ENCODE peak calls at places on chromosomes 2 and 18, in ten cellular contexts. X is fibroblast of lung, A is left ventricle myocardium inferior, C is HCT116, K is kidney, L is PC-9, I is A673, H is mucosa of descending colon, Z is hepatocyte, J is right lobe of liver. D is an unnamed sample. For H3K4me1, the result is how much of the 10 kb centered on the place peaks cover.

GRCh38 chr2:230068658-230069080 is at the start of gene SLC16A14:
- DNase-seq in X (peak), Z (peak), L (peak), I (peak), K (no peak), J (peak), C (peak), H (no peak), A (no peak), D (peak)

GRCh38 chr2:191481305-191482075 is 196.4 kb upstream of the NABP1 start:
- DNase-seq in Z (no peak), L (no peak), H (no peak), C (no peak), X (peak), K (no peak), I (peak), A (no peak), J (no peak), D (no peak)

GRCh38 chr2:135785032-135785431 is 43.4 kb downstream of the UBXN4 start:
- DNase-seq in J (no peak), L (no peak), K (no peak), Z (no peak), X (no peak), A (no peak), H (no peak), I (no peak), C (no peak), D (no peak)

GRCh38 chr18:62741118-62741566 is 25.8 kb downstream of the PHLPP1 start:
- DNase-seq in Z (peak), H (no peak), A (no peak), K (no peak), X (no peak), L (peak), C (peak), I (peak), J (no peak), D (peak)

GRCh38 chr2:2876350-2877042 is 501.1 kb downstream of the EIPR1 start:
- DNase-seq in X (no peak), I (no peak), A (no peak), L (no peak), J (no peak), H (no peak), K (no peak), C (no peak), Z (no peak), D (no peak)

GRCh38 chr18:24926649-24927048 is 425.3 kb downstream of the ZNF521 start:
- DNase-seq in K (no peak), H (no peak), C (no peak), Z (no peak), A (no peak), I (no peak), L (no peak), X (no peak), J (no peak), D (no peak)

GRCh38 chr2:8307779-8308178 is 374.1 kb upstream of the ID2 start:
- DNase-seq in C (no peak), I (no peak), L (no peak), H (no peak), K (no peak), X (no peak), J (no peak), Z (no peak), A (no peak), D (peak)

GRCh38 chr2:205270689-205271088 is 411.6 kb upstream of the NRP2 start:
- DNase-seq in K (no peak), L (no peak), X (no peak), C (no peak), J (no peak), I (no peak), Z (peak), A (no peak), H (no peak), D (no peak)

GRCh38 chr18:43271593-43272432 is 5.5 kb downstream of the SYT4 start:
- DNase-seq in H (no peak), A (no peak), J (no peak), K (no peak), L (peak), C (peak), X (peak), Z (peak), I (peak), D (peak)

GRCh38 chr2:152222975-152223638 is 47.5 kb upstream of the STAM2 start:
- DNase-seq in C (no peak), A (peak), L (no peak), H (peak), I (peak), J (peak), X (peak), K (no peak), Z (peak), D (peak)

GRCh38 chr2:221931251-221931991 is 359.3 kb upstream of the EPHA4 start:
- DNase-seq in L (no peak), A (no peak), H (no peak), J (no peak), X (no peak), Z (no peak), I (no peak), C (no peak), K (no peak), D (no peak)

GRCh38 chr18:61703508-61703907 is 189.3 kb downstream of the RNF152 start:
- DNase-seq in L (no peak), X (peak), K (no peak), A (no peak), C (no peak), Z (no peak), J (no peak), I (no peak), H (no peak), D (no peak)

GRCh38 chr2:217685255-217685605 is 317.6 kb downstream of the TNS1 start:
- DNase-seq in A (peak), K (no peak), Z (peak), I (peak), C (peak), L (peak), X (peak), H (no peak), J (peak), D (peak)

GRCh38 chr2:69165079-69165478 is 152.1 kb downstream of the ANTXR1 start:
- DNase-seq in K (no peak), L (no peak), X (no peak), Z (no peak), C (no peak), A (no peak), I (no peak), J (no peak), H (no peak), D (no peak)

GRCh38 chr2:69162121-69162520 is 149.1 kb downstream of the ANTXR1 start:
- DNase-seq in A (no peak), C (no peak), I (no peak), L (no peak), K (no peak), Z (no peak), H (no peak), J (no peak), X (no peak), D (no peak)

GRCh38 chr2:69164379-69164778 is 151.4 kb downstream of the ANTXR1 start:
- DNase-seq in X (peak), C (no peak), J (no peak), L (no peak), K (no peak), H (no peak), I (no peak), Z (peak), A (no peak), D (no peak)

GRCh38 chr2:69163556-69163955 is 150.6 kb downstream of the ANTXR1 start:
- DNase-seq in K (no peak), A (no peak), H (no peak), J (no peak), X (no peak), Z (no peak), L (no peak), C (no peak), I (no peak), D (no peak)

DNA sequence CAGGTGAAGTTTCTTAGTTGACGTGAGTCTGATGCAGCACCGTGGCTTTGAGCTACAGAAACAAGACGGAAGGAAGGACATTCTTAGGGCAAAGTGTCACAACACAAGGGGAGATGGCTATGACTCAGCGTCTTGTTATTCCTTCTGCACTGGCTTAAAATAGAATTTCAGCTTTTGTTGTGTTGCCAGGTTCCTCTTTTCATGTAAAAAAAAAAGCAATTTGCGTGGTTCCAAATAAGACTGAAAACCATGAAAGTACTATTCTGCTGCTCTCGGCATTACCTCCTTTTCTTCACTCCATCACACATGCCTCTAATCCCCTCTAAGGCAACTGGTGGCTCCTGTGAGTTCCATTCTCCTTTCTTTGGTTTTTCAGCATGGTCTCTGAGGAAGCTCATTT is 150.1 kb downstream of the ANTXR1 start:
- DNase-seq in H (no peak), C (peak), A (no peak), J (no peak), Z (peak), L (peak), K (no peak), X (peak), I (peak), D (no peak)
- H3K4me1 ChIP-seq in H (under half), C (under half), A (half or more), J (under half), Z (under half), L (under half), K (under half), X (under half), I (under half), D (under half)

GRCh38 chr18:56358608-56359007 is 279.8 kb downstream of the TXNL1 start:
- DNase-seq in K (no peak), L (no peak), A (no peak), H (no peak), I (no peak), C (no peak), J (no peak), Z (no peak), X (no peak), D (no peak)
- TF ChIP-seq CTCF in K (no peak), L (peak), A (peak), H (no peak), I (no peak), C (no peak), J (no peak), Z (no peak), X (no peak), D (no peak)

DNA sequence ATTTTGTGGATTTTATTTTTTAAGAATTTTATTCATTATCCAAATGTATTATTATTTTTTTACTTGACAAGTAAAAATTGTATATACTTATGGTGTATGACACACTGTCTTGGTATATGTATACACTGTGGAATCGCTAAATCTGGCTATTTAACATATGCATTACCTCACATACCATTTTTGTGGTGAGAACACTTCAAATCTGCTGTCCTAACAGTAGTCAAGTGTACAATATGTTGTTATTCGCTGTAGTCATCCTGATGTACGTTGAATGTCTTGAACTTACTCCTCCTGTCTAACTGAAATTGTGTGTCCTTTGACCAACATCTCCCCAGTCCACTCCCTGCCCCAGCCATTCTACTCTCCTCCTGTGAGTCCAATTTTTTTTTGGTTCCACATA is 153.2 kb upstream of the PTPRM start:
- DNase-seq in I (no peak), L (no peak), C (no peak), K (no peak), J (no peak), Z (no peak), A (no peak), X (no peak), H (no peak), D (no peak)
- H3K4me3 ChIP-seq in I (no peak), L (no peak), C (no peak), K (no peak), J (no peak), Z (no peak), A (no peak), X (no peak), H (no peak), D (no peak)

DNA sequence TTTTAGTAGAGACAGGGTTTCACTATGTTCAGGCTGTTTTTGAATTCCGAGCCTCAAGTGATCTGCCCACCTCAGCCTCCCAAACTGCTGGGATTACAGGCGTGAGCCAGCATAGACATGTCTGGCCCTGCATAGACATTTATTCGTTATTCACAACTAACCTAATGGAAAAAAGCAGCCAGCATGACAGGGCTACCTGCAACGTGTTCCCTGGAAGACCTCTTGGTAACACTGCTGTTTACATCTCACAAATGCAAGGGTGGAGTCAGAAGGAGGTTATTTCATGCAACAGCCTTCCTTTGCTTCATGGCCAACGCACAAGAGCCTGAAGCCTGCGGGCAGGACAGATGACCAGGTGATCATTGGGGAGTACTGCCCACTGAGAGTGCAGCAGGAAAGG is 9.2 kb downstream of the SERPINE2 start:
- DNase-seq in J (no peak), X (no peak), I (no peak), K (no peak), C (no peak), L (no peak), A (no peak), Z (no peak), H (no peak), D (no peak)
- H3K4me1 ChIP-seq in J (under half), X (under half), I (under half), K (under half), C (under half), L (under half), A (under half), Z (under half), H (under half), D (under half)

GRCh38 chr18:8507361-8507760 is 101.9 kb upstream of the RAB12 start:
- DNase-seq in C (peak), K (no peak), I (peak), X (no peak), J (no peak), L (no peak), Z (no peak), A (no peak), H (no peak), D (no peak)
- TF ChIP-seq CTCF in C (peak), K (no peak), I (peak), X (peak), J (no peak), L (peak), Z (peak), A (no peak), H (no peak), D (no peak)

GRCh38 chr2:161063946-161064306 is 96.3 kb upstream of the TANK start:
- DNase-seq in A (no peak), I (no peak), K (no peak), J (no peak), C (no peak), X (no peak), H (no peak), L (no peak), Z (no peak), D (no peak)

GRCh38 chr2:161059388-161059787 is 100.8 kb upstream of the TANK start:
- DNase-seq in I (no peak), L (no peak), J (no peak), A (peak), C (no peak), H (no peak), K (no peak), Z (no peak), X (no peak), D (no peak)

GRCh38 chr2:161061786-161062185 is 98.4 kb upstream of the TANK start:
- DNase-seq in J (no peak), C (no peak), Z (no peak), X (no peak), K (no peak), I (no peak), A (no peak), H (no peak), L (no peak), D (no peak)

GRCh38 chr2:161067846-161068245 is 92.4 kb upstream of the TANK start:
- DNase-seq in I (no peak), X (no peak), K (no peak), L (no peak), C (no peak), J (no peak), H (no peak), A (no peak), Z (no peak), D (no peak)

DNA sequence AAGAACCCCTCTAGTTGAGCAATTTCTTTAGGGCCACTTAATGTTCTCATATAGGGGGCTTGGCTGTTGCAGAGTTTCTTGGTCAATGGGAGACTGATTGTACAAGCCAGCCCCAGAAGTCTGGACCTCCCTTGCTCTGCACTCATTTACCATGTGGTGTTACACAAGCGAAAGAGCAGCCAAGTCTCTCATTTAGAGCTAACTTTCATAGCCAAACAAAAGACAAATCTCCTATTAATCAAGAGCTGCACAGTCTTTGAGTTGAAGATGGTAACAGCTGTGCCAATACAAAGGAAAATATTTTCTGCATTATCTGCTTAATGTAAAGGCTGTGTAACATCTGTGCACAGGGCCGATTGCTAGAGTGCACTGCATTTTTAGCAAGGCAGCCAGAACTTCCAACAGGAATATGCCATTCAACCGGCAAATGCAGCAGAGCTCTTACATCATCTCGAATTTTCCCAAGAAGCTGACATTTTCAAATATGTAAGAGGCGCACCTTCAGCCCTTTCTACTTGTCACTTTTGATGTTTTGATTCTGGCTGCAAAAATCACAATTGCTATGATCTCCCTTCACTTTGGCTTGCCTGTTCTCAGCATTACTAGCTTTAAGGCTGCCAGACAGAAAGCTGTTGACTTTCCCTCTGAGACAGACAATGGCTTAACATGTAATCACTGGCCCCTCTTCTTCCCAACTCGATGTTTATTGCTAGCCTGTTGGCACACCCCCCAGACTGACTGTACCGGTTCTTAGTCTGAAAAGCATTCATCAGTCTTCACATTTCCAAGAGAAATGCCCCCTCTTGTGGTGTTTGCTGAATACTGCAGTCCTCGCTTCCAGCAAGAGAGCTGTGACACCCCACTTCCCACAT is 96.9 kb upstream of the TANK start:
- DNase-seq in J (peak), X (peak), I (peak), K (no peak), C (peak), A (peak), Z (peak), H (peak), L (peak), D (peak)
- H3K4me3 ChIP-seq in J (no peak), X (no peak), I (no peak), K (no peak), C (no peak), A (peak), Z (no peak), H (no peak), L (no peak), D (no peak)